ENCODE peak calls at places on chromosomes 3 and 15, in eight cellular contexts. T is fibroblast of the aortic adventitia; M is PC-9; Q is HT1080; D is heart left ventricle; B is stimulated activated CD4-positive, alpha-beta T cell treated with anti-CD3 and anti-CD28 coated beads, TNF-alpha, amount 100 ng/mL, for 24 hours; O is GM12891; E is HFFc6. X is an unnamed sample.

GRCh38 chr3:29932662-29933316 is 651.9 kb downstream of the RBMS3 start:
- DNase-seq in T (no peak), M (no peak), Q (no peak), D (no peak), B (no peak), O (no peak), E (no peak), X (no peak)

GRCh38 chr3:23915537-23916108 is 1.2 kb downstream of the NKIRAS1 start:
- DNase-seq in T (peak), M (no peak), Q (peak), D (no peak), B (no peak), O (no peak), E (no peak), X (peak)

GRCh38 chr3:14125193-14126016 is 553 bp downstream of the TMEM43 start:
- DNase-seq in T (peak), M (peak), Q (peak), D (peak), B (peak), O (no peak), E (peak), X (peak)

GRCh38 chr3:100401674-100402036 is 316 bp downstream of the LNP1 start:
- DNase-seq in T (peak), M (no peak), Q (no peak), D (peak), B (peak), O (no peak), E (peak), X (peak)

GRCh38 chr3:183907911-183908331 is 23.2 kb upstream of the PARL start:
- DNase-seq in T (no peak), M (no peak), Q (no peak), D (no peak), B (no peak), O (no peak), E (no peak), X (no peak)

GRCh38 chr15:55031732-55032131 is 165.0 kb downstream of the RSL24D1 start:
- DNase-seq in T (no peak), M (no peak), Q (no peak), D (no peak), B (no peak), O (no peak), E (no peak), X (no peak)

GRCh38 chr15:40069178-40070165 is 30.5 kb upstream of the SRP14 start:
- DNase-seq in T (peak), M (peak), Q (peak), D (peak), B (no peak), O (no peak), E (no peak), X (peak)

GRCh38 chr15:85010472-85011209 is 29.0 kb downstream of the PDE8A start:
- DNase-seq in T (peak), M (no peak), Q (no peak), D (no peak), B (no peak), O (no peak), E (no peak), X (peak)

GRCh38 chr15:93087825-93088199 is 1.2 kb downstream of the RGMA start:
- DNase-seq in T (peak), M (no peak), Q (peak), D (peak), B (peak), O (peak), E (peak), X (peak)

GRCh38 chr3:172076212-172076611 is 36.8 kb downstream of the FNDC3B start:
- DNase-seq in T (no peak), M (no peak), Q (no peak), D (no peak), B (no peak), O (no peak), E (no peak), X (no peak)

GRCh38 chr3:177345049-177345972 is 148.0 kb upstream of the TBL1XR1 start:
- DNase-seq in T (peak), M (peak), Q (peak), D (peak), B (peak), O (no peak), E (peak), X (peak)

GRCh38 chr15:74807302-74807701 is 5.3 kb upstream of the LMAN1L start:
- DNase-seq in T (peak), M (no peak), Q (no peak), D (no peak), B (no peak), O (no peak), E (no peak), X (no peak)

GRCh38 chr3:129344540-129345220 is 66.0 kb downstream of the HMCES start:
- DNase-seq in T (no peak), M (peak), Q (no peak), D (no peak), B (no peak), O (no peak), E (no peak), X (peak)

GRCh38 chr15:84629033-84629432 is 25.1 kb downstream of the WDR73 start:
- DNase-seq in T (no peak), M (no peak), Q (no peak), D (no peak), B (no peak), O (no peak), E (no peak), X (no peak)

GRCh38 chr3:155131104-155131503 is 51.0 kb downstream of the MME start:
- DNase-seq in T (peak), M (no peak), Q (peak), D (peak), B (no peak), O (no peak), E (peak), X (peak)

GRCh38 chr3:144429719-144430121 is 458.1 kb downstream of the DIPK2A start:
- DNase-seq in T (no peak), M (peak), Q (peak), D (no peak), B (no peak), O (no peak), E (no peak), X (peak)

GRCh38 chr3:53238051-53238850 is 17.6 kb downstream of the TKT start:
- DNase-seq in T (peak), M (peak), Q (peak), D (peak), B (no peak), O (no peak), E (peak), X (peak)